ENCODE peak calls at places on chromosomes 4 and X, in five cellular contexts. A is AG04450, L is right atrium auricular region, V is EH, E is HT-29. F is an unnamed sample.

GRCh38 chr4:112515278-112516075 is 503 bp downstream of the NEUROG2 start:
- DNase-seq in A (no peak), V (peak; percentile 34), L (no peak), E (no peak), F (no peak)

GRCh38 chr4:141971854-141972253 is 335.5 kb downstream of the IL15 start:
- DNase-seq in L (no peak), E (no peak), V (no peak), A (no peak), F (no peak)

GRCh38 chr4:153564630-153565525 is 98.7 kb downstream of the TMEM131L start:
- DNase-seq in L (no peak), E (peak; percentile 14), A (no peak), V (peak; percentile 69), F (no peak)

GRCh38 chr4:171857302-171858005 is 44.2 kb downstream of the GALNTL6 start:
- DNase-seq in A (no peak), E (no peak), L (no peak), V (no peak), F (no peak)

GRCh38 chrX:54029543-54030143 is 14.6 kb downstream of the PHF8 start:
- DNase-seq in V (no peak), A (no peak), L (no peak), E (no peak), F (no peak)

GRCh38 chr4:53162926-53163325 is 202.9 kb downstream of the SCFD2 start:
- DNase-seq in A (no peak), L (no peak), V (no peak), E (no peak), F (no peak)

GRCh38 chr4:121938282-121939092 is 13.4 kb downstream of the TRPC3 start:
- DNase-seq in L (no peak), E (no peak), A (no peak), V (peak; percentile 37), F (no peak)

GRCh38 chrX:4764888-4765287 is 1051.4 kb upstream of the PRKX start:
- DNase-seq in E (no peak), A (no peak), L (no peak), V (no peak), F (no peak)

GRCh38 chrX:110201799-110202198 is 116.1 kb downstream of the AMMECR1 start:
- DNase-seq in V (peak; percentile 36), E (no peak), A (no peak), L (no peak), F (no peak)

GRCh38 chrX:53223955-53224859 is 800 bp downstream of the KDM5C start:
- DNase-seq in V (peak; percentile 52), A (peak; percentile 10), E (peak; percentile 45), L (no peak), F (peak; percentile 7)

GRCh38 chr4:168569066-168569908 is 72.4 kb downstream of the PALLD start:
- DNase-seq in E (peak; percentile 26), V (peak; percentile 63), A (no peak), L (no peak), F (no peak)

GRCh38 chr4:89939994-89940393 is 45.3 kb downstream of the MMRN1 start:
- DNase-seq in V (no peak), E (no peak), L (no peak), A (no peak), F (no peak)

F was measured in amniotic stem cell.